ENCODE peak calls at places on chromosomes 11 and 22, in five cellular contexts. S, Y, N, D and L are unnamed samples.

GRCh38 chr11:34332524-34332923 is 25.3 kb downstream of the ABTB2 start:
- DNase-seq in N (no peak), D (no peak), Y (no peak), S (no peak), L (no peak)

GRCh38 chr11:31815743-31816466 is 4.8 kb upstream of the PAX6 start:
- DNase-seq in Y (peak; percentile 46), D (no peak), S (no peak), N (no peak), L (peak; percentile 80)

GRCh38 chr11:100739636-100740035 is 52.5 kb downstream of the ARHGAP42 start:
- DNase-seq in D (no peak), N (no peak), Y (no peak), S (no peak), L (no peak)

GRCh38 chr11:74371269-74372039 is 26.8 kb downstream of the PGM2L1 start:
- DNase-seq in N (no peak), D (no peak), Y (no peak), S (no peak), L (no peak)

GRCh38 chr11:1943576-1943975 is 3.6 kb upstream of the MRPL23 start:
- DNase-seq in D (peak; percentile 27), N (no peak), Y (no peak), S (no peak), L (peak; percentile 81)

GRCh38 chr11:44708523-44709280 is 18.1 kb upstream of the TSPAN18 start:
- DNase-seq in N (no peak), D (no peak), Y (no peak), S (no peak), L (no peak)

GRCh38 chr11:118215262-118215661 is 9.5 kb downstream of the JAML start:
- DNase-seq in N (no peak), Y (no peak), D (no peak), S (no peak), L (no peak)

GRCh38 chr11:122743949-122744876 is 88.7 kb downstream of the UBASH3B start:
- DNase-seq in N (peak; percentile 55), D (peak; percentile 73), Y (peak; percentile 71), S (no peak), L (peak; percentile 29)

GRCh38 chr22:35863432-35863831 is 145.8 kb downstream of the APOL5 start:
- DNase-seq in N (no peak), Y (no peak), S (no peak), D (no peak), L (no peak)

GRCh38 chr11:123798513-123799252 is 7.5 kb downstream of the OR6M1 start:
- DNase-seq in N (no peak), S (no peak), D (no peak), Y (no peak), L (no peak)

GRCh38 chr11:35250631-35251030 is 111.7 kb downstream of the CD44 start:
- DNase-seq in Y (no peak), N (no peak), S (no peak), D (no peak), L (no peak)

GRCh38 chr11:115257286-115258077 is 246.7 kb downstream of the CADM1 start:
- DNase-seq in N (no peak), D (no peak), S (no peak), Y (no peak), L (no peak)

GRCh38 chr11:104761511-104761910 is 136.7 kb downstream of the CASP12 start:
- DNase-seq in D (no peak), Y (no peak), S (no peak), N (no peak), L (no peak)

GRCh38 chr22:36977401-36977861 is 41.8 kb downstream of the TST start:
- DNase-seq in S (peak; percentile 49), Y (peak; percentile 78), D (peak; percentile 88), N (peak; percentile 28), L (peak; percentile 92)

GRCh38 chr11:107916671-107917241 is 11.5 kb upstream of the RAB39A start:
- DNase-seq in D (no peak), S (peak; percentile 69), Y (peak; percentile 65), N (no peak), L (no peak)
- TF ChIP-seq CTCF in D (peak; percentile 31), S (peak; percentile 68), Y (peak; percentile 71), N (peak; percentile 60), L (no peak)

GRCh38 chr11:8058216-8058615 is 22.8 kb upstream of the TUB start:
- DNase-seq in N (no peak), S (no peak), Y (no peak), D (no peak), L (no peak)

GRCh38 chr11:8059030-8059429 is 22.0 kb upstream of the TUB start:
- DNase-seq in S (no peak), N (no peak), D (no peak), Y (no peak), L (no peak)

GRCh38 chr11:8055836-8056526 is 25.0 kb upstream of the TUB start:
- DNase-seq in D (no peak), Y (no peak), N (no peak), S (no peak), L (no peak)

GRCh38 chr11:8056810-8057463 is 24.1 kb upstream of the TUB start:
- DNase-seq in Y (no peak), D (no peak), N (no peak), S (no peak), L (peak; percentile 87)

DNA sequence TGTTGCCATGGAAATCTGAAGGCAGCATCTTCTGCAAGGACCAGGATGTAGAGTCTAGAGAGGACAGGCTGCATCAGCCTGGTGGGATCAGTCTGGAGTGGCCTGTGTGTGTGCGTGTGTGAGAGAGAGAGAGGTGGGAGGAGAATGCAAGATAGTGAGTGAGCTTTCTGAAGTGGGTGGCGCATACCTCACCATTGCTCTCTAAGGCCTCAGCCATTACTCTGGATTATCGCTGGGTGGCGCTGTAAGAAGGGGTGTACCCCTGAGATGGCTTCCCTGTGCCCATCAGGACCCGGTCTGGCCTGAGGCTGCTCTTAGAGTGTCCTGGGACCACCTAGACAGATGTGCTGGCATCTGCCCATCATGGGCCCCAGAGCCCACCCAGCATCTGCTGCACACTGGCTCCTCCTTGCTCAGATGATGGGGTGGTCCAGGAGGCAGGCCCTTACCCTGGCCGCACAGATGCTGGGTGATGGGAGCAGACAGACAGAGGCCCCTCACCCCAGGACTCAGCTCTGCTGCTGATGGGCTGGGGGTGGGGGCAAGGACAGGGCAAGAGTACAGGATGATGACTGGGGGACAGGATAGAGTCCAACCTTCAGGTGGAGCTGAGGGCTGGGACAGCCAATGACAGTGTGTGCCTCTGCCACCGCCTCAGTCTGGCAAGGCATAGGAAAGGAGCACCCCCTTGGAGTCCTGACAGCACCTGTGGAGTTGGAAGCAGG is 25.7 kb upstream of the TUB start:
- DNase-seq in Y (no peak), D (no peak), N (no peak), S (no peak), L (peak; percentile 68)
- TF ChIP-seq CTCF in Y (no peak), D (no peak), N (peak; percentile 10), S (peak; percentile 21), L (no peak)

GRCh38 chr11:132352497-132352896 is 982.1 kb downstream of the NTM start:
- DNase-seq in Y (no peak), N (no peak), S (no peak), D (no peak), L (no peak)

GRCh38 chr11:132347156-132348090 is 977.0 kb downstream of the NTM start:
- DNase-seq in S (no peak), N (no peak), D (no peak), Y (no peak), L (no peak)

GRCh38 chr11:132351050-132351449 is 980.6 kb downstream of the NTM start:
- DNase-seq in Y (no peak), D (no peak), N (no peak), S (no peak), L (no peak)

GRCh38 chr11:132353255-132353654 is 982.8 kb downstream of the NTM start:
- DNase-seq in D (no peak), Y (no peak), N (no peak), S (no peak), L (no peak)

DNA sequence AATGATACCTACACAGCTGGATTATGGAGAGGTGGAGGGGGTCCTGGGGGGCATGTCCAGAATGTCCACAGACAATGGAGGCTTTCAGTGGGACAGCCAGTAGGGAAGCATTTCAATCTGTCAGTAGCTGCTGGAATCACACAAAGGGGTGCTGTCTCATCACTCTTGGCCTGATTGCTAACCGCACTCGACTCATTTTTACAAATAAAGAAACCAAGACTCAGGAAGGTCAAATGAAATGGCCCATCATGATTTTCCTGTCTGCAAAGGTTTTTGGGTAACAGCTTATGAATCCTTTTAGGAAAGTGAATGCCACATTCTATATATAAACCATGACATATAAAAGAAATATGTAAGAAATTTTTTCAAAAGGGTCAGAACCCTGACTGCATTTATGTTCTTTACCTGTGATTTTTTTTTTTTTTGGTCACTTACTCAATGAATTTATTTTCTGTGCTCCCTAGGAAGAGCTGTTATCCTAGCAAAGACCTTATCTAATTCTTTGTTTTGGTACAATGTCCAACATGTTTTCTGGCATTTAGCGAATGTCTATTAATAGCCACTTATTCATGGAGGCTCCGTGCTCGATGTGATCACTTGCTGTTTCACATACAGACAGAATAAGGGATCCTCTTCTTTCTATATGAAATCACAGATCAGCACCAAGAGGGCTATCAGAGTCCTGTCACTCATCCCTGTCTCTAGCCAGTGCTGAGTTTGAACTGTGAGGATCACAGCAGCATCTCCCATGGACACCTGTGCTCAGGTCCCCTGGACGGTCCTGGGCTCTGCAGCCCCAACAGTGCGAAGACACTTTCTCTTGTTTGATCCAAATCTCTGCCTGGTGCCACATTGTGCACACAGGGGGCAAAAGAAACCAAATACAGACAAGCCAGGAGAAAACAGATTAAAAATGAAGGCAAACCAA is 979.7 kb downstream of the NTM start:
- DNase-seq in S (no peak), Y (no peak), D (no peak), N (no peak), L (no peak)
- TF ChIP-seq CTCF in S (no peak), Y (no peak), D (no peak), N (no peak), L (no peak)

DNA sequence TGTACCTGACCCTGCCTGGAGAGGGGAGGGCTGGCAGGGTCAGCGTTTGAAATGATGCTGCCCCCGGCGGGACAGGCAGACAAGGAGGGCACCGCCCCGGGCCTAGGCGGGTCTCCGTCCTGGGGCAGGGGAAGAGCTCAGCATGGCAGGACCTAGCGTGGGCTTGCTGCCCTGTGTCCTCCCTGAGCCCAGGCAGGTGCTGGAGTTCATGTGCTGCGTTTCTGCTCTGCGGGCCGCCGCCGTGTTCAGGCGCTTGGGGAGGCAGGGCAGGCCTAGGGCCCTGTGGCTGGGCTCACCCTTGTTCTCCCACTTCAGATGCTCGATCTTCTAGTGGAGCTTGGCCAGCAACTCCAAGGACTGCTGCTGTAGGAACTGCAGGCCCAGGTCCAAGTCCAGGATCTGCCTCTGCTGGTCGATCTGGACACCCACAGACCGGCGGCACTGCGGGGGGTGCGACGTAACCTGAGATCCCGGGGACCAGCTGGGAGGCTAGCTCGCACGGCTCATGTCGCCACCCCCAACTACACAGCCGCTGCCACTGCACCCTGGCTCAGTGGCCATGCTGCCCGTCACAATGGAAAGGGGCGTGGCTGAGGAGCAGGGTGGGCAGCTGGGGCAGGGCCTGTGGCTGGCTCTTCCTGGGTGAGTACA is 84.4 kb downstream of the MED15 start:
- DNase-seq in Y (no peak), S (no peak), N (no peak), D (no peak), L (no peak)
- TF ChIP-seq CTCF in Y (no peak), S (no peak), N (no peak), D (no peak), L (no peak)

GRCh38 chr11:116357769-116358544 is 414.8 kb downstream of the BUD13 start:
- DNase-seq in N (no peak), Y (no peak), D (no peak), S (peak; percentile 82), L (no peak)
- TF ChIP-seq CTCF in N (peak; percentile 40), Y (peak; percentile 65), D (peak; percentile 45), S (peak; percentile 87), L (no peak)

GRCh38 chr11:46278387-46279173 is 1.1 kb downstream of the CREB3L1 start:
- DNase-seq in N (no peak), Y (peak; percentile 75), S (peak; percentile 76), D (peak; percentile 84), L (peak; percentile 92)
- TF ChIP-seq CTCF in N (peak; percentile 44), Y (peak; percentile 37), S (peak; percentile 54), D (peak; percentile 49), L (no peak)

GRCh38 chr11:46383404-46383758 is 1.9 kb downstream of the MDK start:
- DNase-seq in D (no peak), Y (no peak), S (no peak), N (no peak), L (no peak)
- TF ChIP-seq CTCF in D (no peak), Y (no peak), S (peak; percentile 41), N (no peak), L (no peak)